ENCODE peak calls at places on chromosomes 16 and 17, in eight cellular contexts. One of them, this sample, is unnamed.

GRCh38 chr17:77817953-77818352 is 140.6 kb upstream of the TNRC6C start:
- DNase-seq in cardiac muscle cell: no peak
- DNase-seq in uterus: no peak
- DNase-seq in glutamatergic neuron: no peak
- DNase-seq in IMR-90: no peak
- DNase-seq in Peyer's patch: no peak
- DNase-seq in A549: no peak
- DNase-seq in fibroblast of pulmonary artery: no peak
- DNase-seq in this sample: no peak

GRCh38 chr16:86039606-86040005 is 140.6 kb downstream of the IRF8 start:
- DNase-seq in cardiac muscle cell: no peak
- DNase-seq in uterus: no peak
- DNase-seq in glutamatergic neuron: no peak
- DNase-seq in IMR-90: no peak
- DNase-seq in Peyer's patch: no peak
- DNase-seq in A549: no peak
- DNase-seq in fibroblast of pulmonary artery: no peak
- DNase-seq in this sample: no peak

GRCh38 chr16:16164244-16164643 is 59.0 kb downstream of the ABCC6 start:
- DNase-seq in cardiac muscle cell: no peak
- DNase-seq in uterus: no peak
- DNase-seq in glutamatergic neuron: no peak
- DNase-seq in IMR-90: no peak
- DNase-seq in Peyer's patch: no peak
- DNase-seq in A549: no peak
- DNase-seq in fibroblast of pulmonary artery: no peak
- DNase-seq in this sample: no peak

GRCh38 chr17:45161288-45162021 is at the start of gene HEXIM2:
- DNase-seq in cardiac muscle cell: peak
- DNase-seq in uterus: peak
- DNase-seq in glutamatergic neuron: peak
- DNase-seq in IMR-90: peak
- DNase-seq in Peyer's patch: peak
- DNase-seq in A549: peak
- DNase-seq in fibroblast of pulmonary artery: peak
- DNase-seq in this sample: peak

GRCh38 chr16:17144431-17144830 is 326.3 kb downstream of the XYLT1 start:
- DNase-seq in cardiac muscle cell: no peak
- DNase-seq in uterus: no peak
- DNase-seq in glutamatergic neuron: no peak
- DNase-seq in IMR-90: no peak
- DNase-seq in Peyer's patch: no peak
- DNase-seq in A549: no peak
- DNase-seq in fibroblast of pulmonary artery: no peak
- DNase-seq in this sample: no peak

GRCh38 chr17:63399316-63399715 is 46.8 kb downstream of the CYB561 start:
- DNase-seq in cardiac muscle cell: no peak
- DNase-seq in uterus: no peak
- DNase-seq in glutamatergic neuron: no peak
- DNase-seq in IMR-90: peak
- DNase-seq in Peyer's patch: no peak
- DNase-seq in A549: no peak
- DNase-seq in fibroblast of pulmonary artery: peak
- DNase-seq in this sample: peak

GRCh38 chr16:49967012-49967559 is 57.9 kb upstream of the CNEP1R1 start:
- DNase-seq in cardiac muscle cell: no peak
- DNase-seq in uterus: no peak
- DNase-seq in glutamatergic neuron: no peak
- DNase-seq in IMR-90: no peak
- DNase-seq in Peyer's patch: no peak
- DNase-seq in A549: no peak
- DNase-seq in fibroblast of pulmonary artery: no peak
- DNase-seq in this sample: no peak

GRCh38 chr16:57132470-57132869 is 40.1 kb downstream of the CPNE2 start:
- DNase-seq in cardiac muscle cell: no peak
- DNase-seq in uterus: no peak
- DNase-seq in glutamatergic neuron: no peak
- DNase-seq in IMR-90: no peak
- DNase-seq in Peyer's patch: peak
- DNase-seq in A549: no peak
- DNase-seq in fibroblast of pulmonary artery: no peak
- DNase-seq in this sample: no peak

GRCh38 chr17:73228748-73229236 is 32.9 kb downstream of the CPSF4L start:
- DNase-seq in cardiac muscle cell: no peak
- DNase-seq in uterus: peak
- DNase-seq in glutamatergic neuron: no peak
- DNase-seq in IMR-90: peak
- DNase-seq in Peyer's patch: peak
- DNase-seq in A549: peak
- DNase-seq in fibroblast of pulmonary artery: peak
- DNase-seq in this sample: peak

GRCh38 chr17:41254861-41255260 is 323 bp upstream of the KRTAP9-9 start:
- DNase-seq in cardiac muscle cell: no peak
- DNase-seq in uterus: no peak
- DNase-seq in glutamatergic neuron: no peak
- DNase-seq in IMR-90: peak
- DNase-seq in Peyer's patch: no peak
- DNase-seq in A549: no peak
- DNase-seq in fibroblast of pulmonary artery: no peak
- DNase-seq in this sample: no peak

GRCh38 chr17:48540213-48540612 is 4.7 kb downstream of the HOXB2 start:
- DNase-seq in cardiac muscle cell: no peak
- DNase-seq in uterus: no peak
- DNase-seq in glutamatergic neuron: no peak
- DNase-seq in IMR-90: peak
- DNase-seq in Peyer's patch: no peak
- DNase-seq in A549: no peak
- DNase-seq in fibroblast of pulmonary artery: no peak
- DNase-seq in this sample: no peak

GRCh38 chr16:31464781-31465260 is 5.5 kb downstream of the ARMC5 start:
- DNase-seq in cardiac muscle cell: no peak
- DNase-seq in uterus: no peak
- DNase-seq in glutamatergic neuron: no peak
- DNase-seq in IMR-90: no peak
- DNase-seq in Peyer's patch: no peak
- DNase-seq in A549: no peak
- DNase-seq in fibroblast of pulmonary artery: no peak
- DNase-seq in this sample: no peak

GRCh38 chr17:3963214-3964201 is 729 bp downstream of the ATP2A3 start:
- DNase-seq in cardiac muscle cell: peak
- DNase-seq in uterus: no peak
- DNase-seq in glutamatergic neuron: no peak
- DNase-seq in IMR-90: no peak
- DNase-seq in Peyer's patch: peak
- DNase-seq in A549: no peak
- DNase-seq in fibroblast of pulmonary artery: no peak
- DNase-seq in this sample: no peak

GRCh38 chr17:15092762-15093161 is 172.4 kb downstream of the PMP22 start:
- DNase-seq in cardiac muscle cell: no peak
- DNase-seq in uterus: no peak
- DNase-seq in glutamatergic neuron: no peak
- DNase-seq in IMR-90: peak
- DNase-seq in Peyer's patch: no peak
- DNase-seq in A549: no peak
- DNase-seq in fibroblast of pulmonary artery: peak
- DNase-seq in this sample: peak

GRCh38 chr16:77213542-77214108 is 14.4 kb downstream of the SYCE1L start:
- DNase-seq in cardiac muscle cell: no peak
- DNase-seq in uterus: peak
- DNase-seq in glutamatergic neuron: no peak
- DNase-seq in IMR-90: peak
- DNase-seq in Peyer's patch: no peak
- DNase-seq in A549: peak
- DNase-seq in fibroblast of pulmonary artery: peak
- DNase-seq in this sample: peak

GRCh38 chr16:56609463-56609921 is 1.1 kb downstream of the MT2A start:
- DNase-seq in cardiac muscle cell: no peak
- DNase-seq in uterus: peak
- DNase-seq in glutamatergic neuron: no peak
- DNase-seq in IMR-90: peak
- DNase-seq in Peyer's patch: peak
- DNase-seq in A549: peak
- DNase-seq in fibroblast of pulmonary artery: peak
- DNase-seq in this sample: peak

GRCh38 chr17:43698678-43699437 is 37.1 kb upstream of the MEOX1 start:
- DNase-seq in cardiac muscle cell: no peak
- DNase-seq in uterus: no peak
- DNase-seq in glutamatergic neuron: no peak
- DNase-seq in IMR-90: no peak
- DNase-seq in Peyer's patch: no peak
- DNase-seq in A549: no peak
- DNase-seq in fibroblast of pulmonary artery: no peak
- DNase-seq in this sample: no peak

GRCh38 chr17:69468211-69468610 is 53.7 kb downstream of the MAP2K6 start:
- DNase-seq in cardiac muscle cell: no peak
- DNase-seq in uterus: no peak
- DNase-seq in glutamatergic neuron: no peak
- DNase-seq in IMR-90: no peak
- DNase-seq in Peyer's patch: no peak
- DNase-seq in A549: peak
- DNase-seq in fibroblast of pulmonary artery: no peak
- DNase-seq in this sample: no peak

GRCh38 chr17:37146578-37147119 is 197.9 kb downstream of the AATF start:
- DNase-seq in cardiac muscle cell: no peak
- DNase-seq in uterus: no peak
- DNase-seq in glutamatergic neuron: no peak
- DNase-seq in IMR-90: no peak
- DNase-seq in Peyer's patch: no peak
- DNase-seq in A549: no peak
- DNase-seq in fibroblast of pulmonary artery: no peak
- DNase-seq in this sample: no peak

GRCh38 chr17:80799553-80800403 is 191.9 kb upstream of the CHMP6 start:
- DNase-seq in cardiac muscle cell: no peak
- DNase-seq in uterus: no peak
- DNase-seq in glutamatergic neuron: no peak
- DNase-seq in IMR-90: no peak
- DNase-seq in Peyer's patch: no peak
- DNase-seq in A549: no peak
- DNase-seq in fibroblast of pulmonary artery: no peak
- DNase-seq in this sample: no peak

GRCh38 chr17:19336938-19337711 is 25.4 kb downstream of the B9D1 start:
- DNase-seq in cardiac muscle cell: peak
- DNase-seq in uterus: peak
- DNase-seq in glutamatergic neuron: no peak
- DNase-seq in IMR-90: no peak
- DNase-seq in Peyer's patch: peak
- DNase-seq in A549: peak
- DNase-seq in fibroblast of pulmonary artery: no peak
- DNase-seq in this sample: peak
- TF ChIP-seq CTCF in cardiac muscle cell: no peak
- TF ChIP-seq CTCF in uterus: peak
- TF ChIP-seq CTCF in glutamatergic neuron: no peak
- TF ChIP-seq CTCF in IMR-90: no peak
- TF ChIP-seq CTCF in Peyer's patch: peak
- TF ChIP-seq CTCF in A549: no peak
- TF ChIP-seq CTCF in fibroblast of pulmonary artery: no peak
- TF ChIP-seq CTCF in this sample: peak

DNA sequence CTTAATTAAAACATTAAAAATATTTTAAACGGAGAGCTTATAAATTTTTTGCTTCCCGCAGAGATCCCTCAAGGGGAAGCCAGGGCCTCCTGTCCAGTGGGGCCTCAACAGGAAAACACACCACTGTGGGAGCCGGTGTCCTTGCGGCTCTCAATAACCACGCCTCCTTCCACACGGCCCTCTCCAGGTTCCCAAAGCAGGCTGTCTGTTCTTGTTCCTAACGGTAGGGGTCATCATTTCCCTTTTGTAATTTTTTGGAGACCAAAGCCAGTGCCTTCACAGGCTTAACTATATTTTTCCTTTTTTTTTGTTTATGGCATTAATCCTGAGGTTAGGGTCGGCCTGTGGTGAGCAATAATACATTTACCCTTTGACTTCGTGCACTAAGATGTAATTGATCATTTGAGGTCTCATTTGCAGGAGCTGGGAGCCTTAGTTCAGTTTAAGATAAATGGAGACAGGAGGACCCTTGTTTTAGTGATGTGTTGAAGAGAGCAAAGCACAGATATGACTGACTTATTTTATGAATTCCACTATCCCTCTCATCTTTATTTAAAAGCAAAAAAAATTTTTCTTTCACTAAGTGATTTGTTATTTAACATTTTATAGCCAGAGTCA is 77.5 kb upstream of the N4BP1 start:
- DNase-seq in cardiac muscle cell: peak
- DNase-seq in uterus: peak
- DNase-seq in glutamatergic neuron: peak
- DNase-seq in IMR-90: peak
- DNase-seq in Peyer's patch: peak
- DNase-seq in A549: peak
- DNase-seq in fibroblast of pulmonary artery: peak
- DNase-seq in this sample: peak
- TF ChIP-seq CTCF in cardiac muscle cell: peak
- TF ChIP-seq CTCF in uterus: peak
- TF ChIP-seq CTCF in glutamatergic neuron: peak
- TF ChIP-seq CTCF in IMR-90: peak
- TF ChIP-seq CTCF in Peyer's patch: no peak
- TF ChIP-seq CTCF in A549: peak
- TF ChIP-seq CTCF in fibroblast of pulmonary artery: peak
- TF ChIP-seq CTCF in this sample: peak

GRCh38 chr16:8572919-8573724 is 17.2 kb downstream of the TMEM114 start:
- DNase-seq in cardiac muscle cell: peak
- DNase-seq in uterus: no peak
- DNase-seq in glutamatergic neuron: peak
- DNase-seq in IMR-90: peak
- DNase-seq in Peyer's patch: no peak
- DNase-seq in A549: peak
- DNase-seq in fibroblast of pulmonary artery: peak
- DNase-seq in this sample: peak
- TF ChIP-seq CTCF in cardiac muscle cell: peak
- TF ChIP-seq CTCF in uterus: no peak
- TF ChIP-seq CTCF in glutamatergic neuron: peak
- TF ChIP-seq CTCF in IMR-90: peak
- TF ChIP-seq CTCF in Peyer's patch: no peak
- TF ChIP-seq CTCF in A549: peak
- TF ChIP-seq CTCF in fibroblast of pulmonary artery: peak
- TF ChIP-seq CTCF in this sample: peak

GRCh38 chr17:2871205-2871604 is 75.0 kb downstream of the RAP1GAP2 start:
- DNase-seq in cardiac muscle cell: peak
- DNase-seq in uterus: no peak
- DNase-seq in glutamatergic neuron: no peak
- DNase-seq in IMR-90: no peak
- DNase-seq in Peyer's patch: no peak
- DNase-seq in A549: no peak
- DNase-seq in fibroblast of pulmonary artery: no peak
- DNase-seq in this sample: no peak

GRCh38 chr17:2869604-2870003 is 73.4 kb downstream of the RAP1GAP2 start:
- DNase-seq in cardiac muscle cell: no peak
- DNase-seq in uterus: no peak
- DNase-seq in glutamatergic neuron: no peak
- DNase-seq in IMR-90: no peak
- DNase-seq in Peyer's patch: no peak
- DNase-seq in A549: no peak
- DNase-seq in fibroblast of pulmonary artery: no peak
- DNase-seq in this sample: no peak

GRCh38 chr17:2871720-2872119 is 75.5 kb downstream of the RAP1GAP2 start:
- DNase-seq in cardiac muscle cell: no peak
- DNase-seq in uterus: no peak
- DNase-seq in glutamatergic neuron: no peak
- DNase-seq in IMR-90: peak
- DNase-seq in Peyer's patch: no peak
- DNase-seq in A549: no peak
- DNase-seq in fibroblast of pulmonary artery: no peak
- DNase-seq in this sample: no peak

GRCh38 chr17:2865228-2865627 is 69.0 kb downstream of the RAP1GAP2 start:
- DNase-seq in cardiac muscle cell: no peak
- DNase-seq in uterus: no peak
- DNase-seq in glutamatergic neuron: no peak
- DNase-seq in IMR-90: no peak
- DNase-seq in Peyer's patch: no peak
- DNase-seq in A549: no peak
- DNase-seq in fibroblast of pulmonary artery: no peak
- DNase-seq in this sample: no peak

GRCh38 chr17:2867441-2868424 is 71.5 kb downstream of the RAP1GAP2 start:
- DNase-seq in cardiac muscle cell: no peak
- DNase-seq in uterus: no peak
- DNase-seq in glutamatergic neuron: peak
- DNase-seq in IMR-90: peak
- DNase-seq in Peyer's patch: no peak
- DNase-seq in A549: peak
- DNase-seq in fibroblast of pulmonary artery: peak
- DNase-seq in this sample: peak
- TF ChIP-seq CTCF in cardiac muscle cell: peak
- TF ChIP-seq CTCF in uterus: no peak
- TF ChIP-seq CTCF in glutamatergic neuron: no peak
- TF ChIP-seq CTCF in IMR-90: peak
- TF ChIP-seq CTCF in Peyer's patch: no peak
- TF ChIP-seq CTCF in A549: no peak
- TF ChIP-seq CTCF in fibroblast of pulmonary artery: peak
- TF ChIP-seq CTCF in this sample: peak